ENCODE peak calls at places on chromosomes 16 and 17, in seven cellular contexts. One of them, this sample, is unnamed.

GRCh38 chr17:47225436-47225858 is 16.3 kb downstream of the MYL4 start:
- DNase-seq in AG10803: peak; percentile 84
- DNase-seq in lower leg skin: peak; percentile 85
- DNase-seq in ovary: peak; percentile 86
- DNase-seq in thoracic aorta: peak; percentile 87
- DNase-seq in fibroblast of pulmonary artery: peak; percentile 97
- DNase-seq in pancreas: peak; percentile 59
- DNase-seq in this sample: peak; percentile 97

GRCh38 chr16:27273670-27274522 is 5.3 kb upstream of the NSMCE1 start:
- DNase-seq in ovary: no peak
- DNase-seq in AG10803: no peak
- DNase-seq in pancreas: no peak
- DNase-seq in fibroblast of pulmonary artery: no peak
- DNase-seq in lower leg skin: no peak
- DNase-seq in thoracic aorta: no peak
- DNase-seq in this sample: no peak

GRCh38 chr16:66386629-66387622 is 20.4 kb downstream of the CDH5 start:
- DNase-seq in lower leg skin: no peak
- DNase-seq in AG10803: no peak
- DNase-seq in thoracic aorta: no peak
- DNase-seq in ovary: no peak
- DNase-seq in pancreas: peak; percentile 46
- DNase-seq in fibroblast of pulmonary artery: no peak
- DNase-seq in this sample: no peak

GRCh38 chr16:30984669-30985400 is at the start of gene HSD3B7:
- DNase-seq in pancreas: peak; percentile 93
- DNase-seq in ovary: peak; percentile 93
- DNase-seq in fibroblast of pulmonary artery: peak; percentile 80
- DNase-seq in lower leg skin: peak; percentile 87
- DNase-seq in thoracic aorta: peak; percentile 78
- DNase-seq in AG10803: peak; percentile 73
- DNase-seq in this sample: peak; percentile 86

GRCh38 chr17:51645056-51645455 is 384.7 kb downstream of the UTP18 start:
- DNase-seq in AG10803: no peak
- DNase-seq in thoracic aorta: no peak
- DNase-seq in lower leg skin: no peak
- DNase-seq in ovary: no peak
- DNase-seq in fibroblast of pulmonary artery: no peak
- DNase-seq in pancreas: no peak
- DNase-seq in this sample: no peak

GRCh38 chr16:86663691-86664517 is 85.6 kb downstream of the FOXL1 start:
- DNase-seq in lower leg skin: no peak
- DNase-seq in thoracic aorta: no peak
- DNase-seq in ovary: no peak
- DNase-seq in fibroblast of pulmonary artery: peak; percentile 62
- DNase-seq in AG10803: peak; percentile 74
- DNase-seq in pancreas: no peak
- DNase-seq in this sample: peak; percentile 73

GRCh38 chr16:17459903-17460521 is 10.7 kb downstream of the XYLT1 start:
- DNase-seq in fibroblast of pulmonary artery: no peak
- DNase-seq in thoracic aorta: no peak
- DNase-seq in pancreas: no peak
- DNase-seq in ovary: peak; percentile 48
- DNase-seq in AG10803: no peak
- DNase-seq in lower leg skin: no peak
- DNase-seq in this sample: no peak

GRCh38 chr17:31078290-31078689 is 16.5 kb upstream of the NF1 start:
- DNase-seq in AG10803: no peak
- DNase-seq in thoracic aorta: no peak
- DNase-seq in fibroblast of pulmonary artery: no peak
- DNase-seq in pancreas: no peak
- DNase-seq in lower leg skin: no peak
- DNase-seq in ovary: no peak
- DNase-seq in this sample: no peak

GRCh38 chr17:6482105-6482455 is 37.8 kb downstream of the PIMREG start:
- DNase-seq in AG10803: no peak
- DNase-seq in thoracic aorta: no peak
- DNase-seq in lower leg skin: no peak
- DNase-seq in ovary: no peak
- DNase-seq in fibroblast of pulmonary artery: no peak
- DNase-seq in pancreas: no peak
- DNase-seq in this sample: no peak

GRCh38 chr17:48589060-48589830 is 796 bp downstream of the HOXB3 start:
- DNase-seq in thoracic aorta: no peak
- DNase-seq in ovary: no peak
- DNase-seq in fibroblast of pulmonary artery: no peak
- DNase-seq in lower leg skin: no peak
- DNase-seq in AG10803: no peak
- DNase-seq in pancreas: no peak
- DNase-seq in this sample: no peak
- H3K4me3 ChIP-seq in thoracic aorta: peak overlapping the region; percentile 37
- H3K4me3 ChIP-seq in ovary: peak overlapping the region; percentile 27
- H3K4me3 ChIP-seq in fibroblast of pulmonary artery: peak overlapping the region; percentile 19
- H3K4me3 ChIP-seq in lower leg skin: no peak overlapping the region
- H3K4me3 ChIP-seq in AG10803: peak overlapping the region; percentile 82
- H3K4me3 ChIP-seq in pancreas: no peak overlapping the region
- H3K4me3 ChIP-seq in this sample: no peak overlapping the region

GRCh38 chr16:46853713-46854443 is 22.9 kb upstream of the C16orf87 start:
- DNase-seq in lower leg skin: peak; percentile 62
- DNase-seq in ovary: peak; percentile 75
- DNase-seq in fibroblast of pulmonary artery: peak; percentile 83
- DNase-seq in AG10803: peak; percentile 65
- DNase-seq in pancreas: peak; percentile 87
- DNase-seq in thoracic aorta: no peak
- DNase-seq in this sample: peak; percentile 82
- TF ChIP-seq CTCF in lower leg skin: no peak
- TF ChIP-seq CTCF in ovary: peak; percentile 47
- TF ChIP-seq CTCF in fibroblast of pulmonary artery: peak; percentile 92
- TF ChIP-seq CTCF in AG10803: peak; percentile 92
- TF ChIP-seq CTCF in pancreas: peak; percentile 22
- TF ChIP-seq CTCF in thoracic aorta: peak; percentile 72
- TF ChIP-seq CTCF in this sample: peak; percentile 91

GRCh38 chr17:49819651-49820050 is 28.2 kb downstream of the TAC4 start:
- DNase-seq in thoracic aorta: no peak
- DNase-seq in lower leg skin: no peak
- DNase-seq in pancreas: no peak
- DNase-seq in AG10803: no peak
- DNase-seq in fibroblast of pulmonary artery: no peak
- DNase-seq in ovary: no peak
- DNase-seq in this sample: no peak

GRCh38 chr17:49815761-49816281 is 27.3 kb downstream of the KAT7 start:
- DNase-seq in pancreas: no peak
- DNase-seq in AG10803: no peak
- DNase-seq in thoracic aorta: no peak
- DNase-seq in fibroblast of pulmonary artery: no peak
- DNase-seq in ovary: no peak
- DNase-seq in lower leg skin: no peak
- DNase-seq in this sample: no peak

GRCh38 chr17:49819118-49819517 is 28.8 kb downstream of the TAC4 start:
- DNase-seq in AG10803: no peak
- DNase-seq in lower leg skin: no peak
- DNase-seq in ovary: no peak
- DNase-seq in fibroblast of pulmonary artery: no peak
- DNase-seq in pancreas: no peak
- DNase-seq in thoracic aorta: no peak
- DNase-seq in this sample: no peak

GRCh38 chr17:49817993-49818392 is 29.5 kb downstream of the KAT7 start:
- DNase-seq in ovary: no peak
- DNase-seq in thoracic aorta: no peak
- DNase-seq in lower leg skin: no peak
- DNase-seq in fibroblast of pulmonary artery: no peak
- DNase-seq in AG10803: no peak
- DNase-seq in pancreas: no peak
- DNase-seq in this sample: no peak

GRCh38 chr17:49814781-49815496 is 26.5 kb downstream of the KAT7 start:
- DNase-seq in pancreas: no peak
- DNase-seq in lower leg skin: no peak
- DNase-seq in fibroblast of pulmonary artery: no peak
- DNase-seq in AG10803: no peak
- DNase-seq in ovary: no peak
- DNase-seq in thoracic aorta: no peak
- DNase-seq in this sample: no peak
- H3K4me3 ChIP-seq in pancreas: no peak overlapping the region
- H3K4me3 ChIP-seq in lower leg skin: no peak overlapping the region
- H3K4me3 ChIP-seq in fibroblast of pulmonary artery: no peak overlapping the region
- H3K4me3 ChIP-seq in AG10803: no peak overlapping the region
- H3K4me3 ChIP-seq in ovary: no peak overlapping the region
- H3K4me3 ChIP-seq in thoracic aorta: no peak overlapping the region
- H3K4me3 ChIP-seq in this sample: no peak overlapping the region

DNA sequence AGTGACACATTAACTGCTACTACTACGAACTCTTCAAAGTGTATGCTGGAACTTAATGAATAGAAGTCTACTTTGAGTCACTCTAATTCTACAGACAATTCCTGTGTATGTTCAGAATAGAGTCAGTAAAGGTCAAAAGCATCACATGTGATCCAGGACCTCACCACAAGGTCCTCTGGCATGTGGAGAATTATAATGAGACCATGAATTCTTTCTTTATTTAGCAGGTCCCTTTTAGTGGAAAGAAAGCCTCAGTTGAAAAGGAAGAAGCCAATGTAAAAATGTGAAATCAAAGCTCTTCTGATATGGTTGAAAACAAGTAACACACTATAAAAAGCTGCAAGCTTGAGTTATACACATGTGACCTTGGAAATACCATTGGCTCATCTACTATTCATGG is 1612.1 kb upstream of the GOT2 start:
- DNase-seq in lower leg skin: no peak
- DNase-seq in thoracic aorta: no peak
- DNase-seq in ovary: no peak
- DNase-seq in fibroblast of pulmonary artery: no peak
- DNase-seq in AG10803: no peak
- DNase-seq in pancreas: no peak
- DNase-seq in this sample: no peak
- TF ChIP-seq CTCF in lower leg skin: no peak
- TF ChIP-seq CTCF in thoracic aorta: no peak
- TF ChIP-seq CTCF in ovary: no peak
- TF ChIP-seq CTCF in fibroblast of pulmonary artery: no peak
- TF ChIP-seq CTCF in AG10803: no peak
- TF ChIP-seq CTCF in pancreas: no peak
- TF ChIP-seq CTCF in this sample: no peak

GRCh38 chr17:56577810-56578209 is 15.7 kb upstream of the NOG start:
- DNase-seq in fibroblast of pulmonary artery: no peak
- DNase-seq in AG10803: no peak
- DNase-seq in pancreas: no peak
- DNase-seq in thoracic aorta: no peak
- DNase-seq in lower leg skin: no peak
- DNase-seq in ovary: no peak
- DNase-seq in this sample: no peak
- H3K4me3 ChIP-seq in fibroblast of pulmonary artery: no peak overlapping the region
- H3K4me3 ChIP-seq in AG10803: no peak overlapping the region
- H3K4me3 ChIP-seq in pancreas: no peak overlapping the region
- H3K4me3 ChIP-seq in thoracic aorta: no peak overlapping the region
- H3K4me3 ChIP-seq in lower leg skin: no peak overlapping the region
- H3K4me3 ChIP-seq in ovary: no peak overlapping the region
- H3K4me3 ChIP-seq in this sample: no peak overlapping the region

GRCh38 chr16:585351-585750 is 4.5 kb upstream of the RAB40C start:
- DNase-seq in ovary: peak; percentile 30
- DNase-seq in thoracic aorta: no peak
- DNase-seq in fibroblast of pulmonary artery: no peak
- DNase-seq in lower leg skin: no peak
- DNase-seq in pancreas: peak; percentile 73
- DNase-seq in AG10803: no peak
- DNase-seq in this sample: no peak
- TF ChIP-seq CTCF in ovary: no peak
- TF ChIP-seq CTCF in thoracic aorta: no peak
- TF ChIP-seq CTCF in fibroblast of pulmonary artery: no peak
- TF ChIP-seq CTCF in lower leg skin: no peak
- TF ChIP-seq CTCF in pancreas: no peak
- TF ChIP-seq CTCF in AG10803: no peak
- TF ChIP-seq CTCF in this sample: no peak

GRCh38 chr16:12113581-12114375 is 137.2 kb downstream of the SNX29 start:
- DNase-seq in ovary: no peak
- DNase-seq in lower leg skin: no peak
- DNase-seq in fibroblast of pulmonary artery: no peak
- DNase-seq in pancreas: no peak
- DNase-seq in thoracic aorta: no peak
- DNase-seq in AG10803: peak; percentile 85
- DNase-seq in this sample: no peak
- H3K4me3 ChIP-seq in ovary: no peak overlapping the region
- H3K4me3 ChIP-seq in lower leg skin: no peak overlapping the region
- H3K4me3 ChIP-seq in fibroblast of pulmonary artery: no peak overlapping the region
- H3K4me3 ChIP-seq in pancreas: no peak overlapping the region
- H3K4me3 ChIP-seq in thoracic aorta: no peak overlapping the region
- H3K4me3 ChIP-seq in AG10803: no peak overlapping the region
- H3K4me3 ChIP-seq in this sample: no peak overlapping the region

DNA sequence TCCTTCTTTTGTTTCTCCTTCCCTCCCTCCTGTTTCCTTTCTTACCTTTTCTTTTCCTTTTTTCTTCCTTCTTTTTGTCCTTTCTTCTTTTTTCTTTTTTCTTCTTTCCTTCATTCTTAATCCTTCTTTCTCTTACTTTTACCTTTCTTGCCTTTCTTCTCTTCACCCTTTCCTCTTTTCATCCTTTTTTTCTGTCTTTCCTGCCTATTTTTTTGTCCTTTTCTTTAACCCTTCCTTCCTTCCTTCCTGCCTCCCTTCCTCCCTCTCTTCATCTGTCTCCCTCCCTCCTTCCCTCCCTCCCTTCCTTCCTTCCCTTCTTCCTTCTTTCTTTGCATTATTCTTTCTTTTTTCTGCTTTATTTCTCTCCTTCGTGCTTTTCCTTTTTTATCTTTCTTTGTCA is 160.7 kb downstream of the AXIN2 start:
- DNase-seq in thoracic aorta: no peak
- DNase-seq in pancreas: no peak
- DNase-seq in lower leg skin: no peak
- DNase-seq in AG10803: no peak
- DNase-seq in ovary: no peak
- DNase-seq in fibroblast of pulmonary artery: no peak
- DNase-seq in this sample: no peak
- TF ChIP-seq CTCF in thoracic aorta: no peak
- TF ChIP-seq CTCF in pancreas: no peak
- TF ChIP-seq CTCF in lower leg skin: no peak
- TF ChIP-seq CTCF in AG10803: no peak
- TF ChIP-seq CTCF in ovary: no peak
- TF ChIP-seq CTCF in fibroblast of pulmonary artery: no peak
- TF ChIP-seq CTCF in this sample: no peak